ENCODE peak calls at places on chromosomes 4 and X, in five cellular contexts. G, Q, E, C and H are unnamed samples.

GRCh38 chr4:149291463-149291862 is 524.2 kb downstream of the IQCM start:
- DNase-seq in G (peak; percentile 29), Q (no peak), E (no peak), C (no peak), H (peak; percentile 21)

GRCh38 chrX:74525116-74525515 is 89.3 kb downstream of the RLIM start:
- DNase-seq in G (no peak), Q (no peak), E (no peak), C (no peak), H (no peak)

GRCh38 chr4:82865592-82865991 is 25.4 kb downstream of the SEC31A start:
- DNase-seq in G (no peak), Q (no peak), E (peak; percentile 68), C (no peak), H (no peak)

GRCh38 chr4:68297137-68297536 is 51.6 kb upstream of the TMPRSS11B start:
- DNase-seq in G (no peak), Q (no peak), E (no peak), C (no peak), H (no peak)

GRCh38 chrX:107429090-107429489 is 20.4 kb upstream of the FRMPD3 start:
- DNase-seq in G (peak; percentile 74), Q (no peak), E (no peak), C (peak; percentile 35), H (no peak)

GRCh38 chr4:336893-337142 is 796 bp upstream of the ZNF141 start:
- DNase-seq in G (no peak), Q (no peak), E (no peak), C (no peak), H (no peak)

GRCh38 chrX:135595543-135595942 is 75.1 kb downstream of the INTS6L start:
- DNase-seq in G (no peak), Q (no peak), E (no peak), C (no peak), H (no peak)

GRCh38 chr4:87100093-87100634 is 120.3 kb downstream of the KLHL8 start:
- DNase-seq in G (no peak), Q (no peak), E (no peak), C (no peak), H (no peak)

GRCh38 chrX:12979630-12980015 is 4.7 kb downstream of the TMSB4X start:
- DNase-seq in G (no peak), Q (no peak), E (no peak), C (no peak), H (no peak)

GRCh38 chr4:106338671-106339070 is 22.3 kb downstream of the AIMP1 start:
- DNase-seq in G (no peak), Q (no peak), E (no peak), C (no peak), H (no peak)

GRCh38 chrX:71941771-71942170 is 31.1 kb downstream of the NHSL2 start:
- DNase-seq in G (no peak), Q (no peak), E (no peak), C (no peak), H (peak; percentile 18)

GRCh38 chr4:168917150-168917779 is 92.8 kb downstream of the CBR4 start:
- DNase-seq in G (no peak), Q (no peak), E (peak; percentile 26), C (no peak), H (no peak)

GRCh38 chr4:98181815-98182214 is 38.5 kb upstream of the STPG2 start:
- DNase-seq in G (no peak), Q (no peak), E (no peak), C (no peak), H (no peak)

GRCh38 chrX:109347618-109348017 is 134.3 kb downstream of the GUCY2F start:
- DNase-seq in G (no peak), Q (no peak), E (peak; percentile 35), C (no peak), H (no peak)

GRCh38 chr4:53478671-53479456 is 101.4 kb downstream of the FIP1L1 start:
- DNase-seq in G (no peak), Q (no peak), E (peak; percentile 80), C (no peak), H (peak; percentile 54)

GRCh38 chr4:110742148-110742547 is 119.3 kb upstream of the PITX2 start:
- DNase-seq in G (no peak), Q (no peak), E (peak; percentile 10), C (no peak), H (no peak)

DNA sequence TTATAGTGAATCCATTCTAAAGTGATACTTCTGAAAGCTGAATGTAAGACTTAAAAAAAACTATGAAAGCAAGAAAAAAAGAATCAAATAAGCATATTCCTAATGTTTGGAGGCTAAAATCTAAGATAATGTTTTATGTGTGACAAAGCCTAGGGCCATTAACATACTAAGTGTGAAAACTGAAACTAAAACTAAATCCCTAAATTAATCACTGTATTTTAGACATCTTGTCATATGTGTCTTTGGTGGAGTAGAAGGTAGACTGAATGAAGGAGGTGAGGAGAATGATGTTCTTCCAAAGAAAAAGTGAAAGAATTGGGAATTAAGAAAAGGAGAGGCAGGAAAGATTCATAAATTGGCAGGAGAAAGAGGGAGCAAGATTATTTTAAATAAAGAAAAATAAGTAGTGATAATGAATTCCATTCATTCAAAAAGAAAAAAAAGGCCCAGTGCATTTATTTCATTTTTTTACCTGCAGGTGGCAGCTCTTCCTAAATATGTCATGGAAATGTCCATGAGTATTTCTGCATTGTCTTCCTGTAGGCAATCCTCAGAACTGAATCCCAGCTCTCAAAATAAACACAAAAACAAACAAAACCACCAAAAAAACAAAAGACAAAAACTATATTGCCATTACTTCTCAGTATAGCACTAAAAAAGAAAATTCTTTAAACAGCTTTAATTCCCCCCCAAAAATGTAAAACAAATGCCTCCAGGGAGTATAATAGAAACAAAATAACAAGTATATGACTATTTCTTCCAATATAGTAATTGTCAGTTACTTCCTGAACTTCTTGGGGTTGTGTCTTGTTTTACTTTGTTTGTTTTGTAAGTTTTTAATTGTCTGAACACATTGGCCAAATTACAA is 17.0 kb upstream of the AP1AR start:
- DNase-seq in G (no peak), Q (no peak), E (no peak), C (no peak), H (no peak)
- TF ChIP-seq CTCF in G (peak; percentile 62), Q (peak; percentile 47), E (peak; percentile 40), C (no peak), H (peak; percentile 33)

GRCh38 chr4:186021461-186022167 is 47.3 kb upstream of the TLR3 start:
- DNase-seq in G (peak; percentile 35), Q (no peak), E (peak; percentile 6), C (peak; percentile 45), H (peak; percentile 55)
- TF ChIP-seq CTCF in G (peak; percentile 71), Q (peak; percentile 68), E (peak; percentile 94), C (peak; percentile 94), H (peak; percentile 95)

GRCh38 chr4:127788517-127788916 is 6.4 kb downstream of the HSPA4L start:
- DNase-seq in G (no peak), Q (no peak), E (no peak), C (no peak), H (no peak)
- TF ChIP-seq CTCF in G (no peak), Q (peak; percentile 15), E (no peak), C (peak; percentile 16), H (peak; percentile 34)

GRCh38 chr4:45100936-45101818 is 374.8 kb upstream of the GNPDA2 start:
- DNase-seq in G (no peak), Q (no peak), E (no peak), C (no peak), H (no peak)
- TF ChIP-seq CTCF in G (no peak), Q (no peak), E (no peak), C (no peak), H (no peak)

GRCh38 chr4:40190880-40191815 is 5.7 kb upstream of the RHOH start:
- DNase-seq in G (no peak), Q (no peak), E (no peak), C (no peak), H (no peak)
- TF ChIP-seq CTCF in G (no peak), Q (no peak), E (no peak), C (no peak), H (no peak)

GRCh38 chr4:125316391-125316780 is 1.6 kb downstream of the FAT4 start:
- DNase-seq in G (peak; percentile 50), Q (no peak), E (no peak), C (peak; percentile 32), H (peak; percentile 1)

GRCh38 chr4:125316781-125317525 is 2.2 kb downstream of the FAT4 start:
- DNase-seq in G (peak; percentile 20), Q (no peak), E (peak; percentile 45), C (peak; percentile 49), H (no peak)

GRCh38 chr4:125314676-125315570 is at the start of gene FAT4:
- DNase-seq in G (peak; percentile 92), Q (peak; percentile 61), E (peak; percentile 99), C (peak; percentile 89), H (peak; percentile 94)

GRCh38 chr4:125313989-125314602 is 659 bp upstream of the FAT4 start:
- DNase-seq in G (no peak), Q (no peak), E (no peak), C (peak; percentile 7), H (no peak)

DNA sequence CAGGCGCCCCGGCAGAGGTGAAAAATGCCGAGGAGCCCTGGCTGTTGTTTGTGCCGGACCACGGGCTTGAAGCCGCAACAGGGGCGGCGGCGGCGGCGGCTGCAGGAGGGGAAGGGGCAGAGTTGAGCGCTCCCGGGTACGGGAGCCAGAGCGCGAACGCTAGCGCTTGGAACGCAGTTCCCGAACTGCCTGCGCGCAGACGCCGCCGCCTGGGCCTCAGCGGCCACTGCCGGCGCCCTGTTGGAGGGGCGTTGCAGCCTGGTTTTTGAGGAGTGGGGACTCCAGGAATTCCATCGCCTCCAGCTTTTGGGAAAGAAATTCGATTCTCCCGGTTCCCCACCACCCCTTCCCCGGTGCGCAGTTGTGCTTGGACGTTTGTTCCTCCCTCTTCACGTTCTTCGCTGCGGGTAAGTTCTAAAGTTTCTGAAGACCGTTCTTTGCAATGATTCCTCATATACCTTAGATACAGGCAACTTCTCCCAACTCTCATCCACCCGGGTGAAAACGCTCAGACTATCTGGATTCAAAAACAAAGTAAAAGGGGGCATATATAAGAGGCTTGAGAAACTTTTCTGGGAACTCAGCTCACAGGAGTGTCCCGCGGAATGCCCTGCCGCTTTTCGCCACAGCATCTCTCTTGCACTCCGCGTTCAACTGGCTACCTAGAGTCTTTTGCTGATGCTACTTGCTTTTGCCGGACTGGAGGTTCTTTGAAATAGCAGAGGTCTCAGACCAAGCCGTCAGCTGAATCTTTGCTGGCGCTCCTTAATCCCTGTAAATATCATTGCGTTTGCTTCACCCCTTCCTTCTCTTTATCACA is 1.0 kb downstream of the FAT4 start:
- DNase-seq in G (peak; percentile 46), Q (no peak), E (peak; percentile 61), C (peak; percentile 71), H (peak; percentile 38)
- TF ChIP-seq CTCF in G (peak; percentile 4), Q (no peak), E (peak; percentile 20), C (no peak), H (no peak)